ENCODE peak calls at places on chromosomes 2 and 18, in eight cellular contexts. One of them, this sample, is unnamed.
A peak's percentile ranks its signal among the peaks of the same experiment; 100 is the strongest.

GRCh38 chr2:117785740-117786139 is 28.8 kb upstream of the DDX18 start:
- DNase-seq in CD8-positive, alpha-beta memory T cell: peak; percentile 33
- DNase-seq in colonic mucosa: peak; percentile 41
- DNase-seq in breast epithelium: no peak
- DNase-seq in DND-41: peak; percentile 45
- DNase-seq in uterus: no peak
- DNase-seq in tibial artery: no peak
- DNase-seq in psoas muscle: no peak
- DNase-seq in this sample: peak; percentile 0

GRCh38 chr2:64393611-64394010 is 60.4 kb upstream of the LGALSL start:
- DNase-seq in CD8-positive, alpha-beta memory T cell: no peak
- DNase-seq in breast epithelium: no peak
- DNase-seq in colonic mucosa: peak; percentile 7
- DNase-seq in uterus: no peak
- DNase-seq in DND-41: no peak
- DNase-seq in psoas muscle: no peak
- DNase-seq in tibial artery: no peak
- DNase-seq in this sample: no peak

GRCh38 chr2:232981356-232981755 is 31.7 kb downstream of the NGEF start:
- DNase-seq in DND-41: no peak
- DNase-seq in breast epithelium: peak; percentile 68
- DNase-seq in psoas muscle: no peak
- DNase-seq in tibial artery: no peak
- DNase-seq in colonic mucosa: peak; percentile 90
- DNase-seq in CD8-positive, alpha-beta memory T cell: no peak
- DNase-seq in uterus: no peak
- DNase-seq in this sample: no peak

GRCh38 chr2:165202230-165202629 is 1.6 kb downstream of the SCN3A start:
- DNase-seq in tibial artery: no peak
- DNase-seq in DND-41: no peak
- DNase-seq in psoas muscle: no peak
- DNase-seq in CD8-positive, alpha-beta memory T cell: no peak
- DNase-seq in colonic mucosa: no peak
- DNase-seq in breast epithelium: no peak
- DNase-seq in uterus: no peak
- DNase-seq in this sample: no peak

GRCh38 chr2:224359569-224359968 is 42.3 kb downstream of the FAM124B start:
- DNase-seq in psoas muscle: no peak
- DNase-seq in colonic mucosa: no peak
- DNase-seq in tibial artery: no peak
- DNase-seq in DND-41: peak; percentile 24
- DNase-seq in CD8-positive, alpha-beta memory T cell: no peak
- DNase-seq in breast epithelium: no peak
- DNase-seq in uterus: no peak
- DNase-seq in this sample: no peak

GRCh38 chr2:186607660-186608324 is 17.9 kb downstream of the ITGAV start:
- DNase-seq in breast epithelium: no peak
- DNase-seq in tibial artery: no peak
- DNase-seq in uterus: no peak
- DNase-seq in DND-41: no peak
- DNase-seq in psoas muscle: no peak
- DNase-seq in colonic mucosa: no peak
- DNase-seq in CD8-positive, alpha-beta memory T cell: no peak
- DNase-seq in this sample: no peak

GRCh38 chr2:236643480-236643879 is 73.9 kb downstream of the ACKR3 start:
- DNase-seq in uterus: no peak
- DNase-seq in colonic mucosa: no peak
- DNase-seq in tibial artery: peak; percentile 17
- DNase-seq in CD8-positive, alpha-beta memory T cell: no peak
- DNase-seq in breast epithelium: no peak
- DNase-seq in DND-41: no peak
- DNase-seq in psoas muscle: no peak
- DNase-seq in this sample: no peak

GRCh38 chr2:43303120-43303519 is 76.7 kb upstream of the ZFP36L2 start:
- DNase-seq in colonic mucosa: no peak
- DNase-seq in breast epithelium: no peak
- DNase-seq in CD8-positive, alpha-beta memory T cell: no peak
- DNase-seq in tibial artery: no peak
- DNase-seq in psoas muscle: no peak
- DNase-seq in DND-41: no peak
- DNase-seq in uterus: no peak
- DNase-seq in this sample: no peak

GRCh38 chr2:240569523-240569997 is 1.3 kb downstream of the RNPEPL1 start:
- DNase-seq in psoas muscle: peak; percentile 44
- DNase-seq in DND-41: peak; percentile 44
- DNase-seq in CD8-positive, alpha-beta memory T cell: no peak
- DNase-seq in tibial artery: peak; percentile 18
- DNase-seq in uterus: peak; percentile 22
- DNase-seq in colonic mucosa: no peak
- DNase-seq in breast epithelium: no peak
- DNase-seq in this sample: no peak

GRCh38 chr2:65466551-65466950 is 34.2 kb upstream of the SPRED2 start:
- DNase-seq in CD8-positive, alpha-beta memory T cell: no peak
- DNase-seq in DND-41: no peak
- DNase-seq in psoas muscle: no peak
- DNase-seq in colonic mucosa: no peak
- DNase-seq in tibial artery: no peak
- DNase-seq in uterus: no peak
- DNase-seq in breast epithelium: no peak
- DNase-seq in this sample: no peak

GRCh38 chr18:77702686-77703085 is 453.0 kb downstream of the GALR1 start:
- DNase-seq in psoas muscle: no peak
- DNase-seq in tibial artery: no peak
- DNase-seq in DND-41: peak; percentile 53
- DNase-seq in CD8-positive, alpha-beta memory T cell: no peak
- DNase-seq in uterus: peak; percentile 21
- DNase-seq in breast epithelium: no peak
- DNase-seq in colonic mucosa: no peak
- DNase-seq in this sample: no peak

GRCh38 chr2:178101321-178102079 is 10.7 kb upstream of the RBM45 start:
- DNase-seq in psoas muscle: no peak
- DNase-seq in breast epithelium: no peak
- DNase-seq in colonic mucosa: no peak
- DNase-seq in uterus: no peak
- DNase-seq in CD8-positive, alpha-beta memory T cell: no peak
- DNase-seq in tibial artery: no peak
- DNase-seq in DND-41: no peak
- DNase-seq in this sample: no peak

GRCh38 chr2:99878951-99879350 is 263.4 kb downstream of the AFF3 start:
- DNase-seq in uterus: no peak
- DNase-seq in CD8-positive, alpha-beta memory T cell: no peak
- DNase-seq in psoas muscle: no peak
- DNase-seq in DND-41: no peak
- DNase-seq in breast epithelium: no peak
- DNase-seq in colonic mucosa: no peak
- DNase-seq in tibial artery: no peak
- DNase-seq in this sample: no peak

GRCh38 chr18:48829443-48830149 is 121.2 kb downstream of the SMAD7 start:
- DNase-seq in colonic mucosa: no peak
- DNase-seq in CD8-positive, alpha-beta memory T cell: no peak
- DNase-seq in DND-41: no peak
- DNase-seq in uterus: peak; percentile 18
- DNase-seq in tibial artery: peak; percentile 57
- DNase-seq in psoas muscle: peak; percentile 33
- DNase-seq in breast epithelium: peak; percentile 31
- DNase-seq in this sample: no peak

GRCh38 chr2:120899799-120900198 is 164.1 kb downstream of the GLI2 start:
- DNase-seq in psoas muscle: peak; percentile 27
- DNase-seq in tibial artery: no peak
- DNase-seq in CD8-positive, alpha-beta memory T cell: no peak
- DNase-seq in uterus: no peak
- DNase-seq in DND-41: no peak
- DNase-seq in colonic mucosa: no peak
- DNase-seq in breast epithelium: no peak
- DNase-seq in this sample: no peak

GRCh38 chr2:111667001-111667400 is 217.0 kb downstream of the ANAPC1 start:
- DNase-seq in DND-41: peak; percentile 1
- DNase-seq in psoas muscle: no peak
- DNase-seq in colonic mucosa: peak; percentile 4
- DNase-seq in breast epithelium: no peak
- DNase-seq in tibial artery: no peak
- DNase-seq in CD8-positive, alpha-beta memory T cell: no peak
- DNase-seq in uterus: no peak
- DNase-seq in this sample: no peak

GRCh38 chr2:41726364-41726763 is 321.5 kb upstream of the PKDCC start:
- DNase-seq in uterus: no peak
- DNase-seq in breast epithelium: no peak
- DNase-seq in psoas muscle: no peak
- DNase-seq in tibial artery: no peak
- DNase-seq in DND-41: no peak
- DNase-seq in CD8-positive, alpha-beta memory T cell: no peak
- DNase-seq in colonic mucosa: no peak
- DNase-seq in this sample: no peak

GRCh38 chr2:217795706-217796465 is 206.9 kb downstream of the TNS1 start:
- DNase-seq in uterus: no peak
- DNase-seq in tibial artery: no peak
- DNase-seq in CD8-positive, alpha-beta memory T cell: no peak
- DNase-seq in psoas muscle: no peak
- DNase-seq in breast epithelium: no peak
- DNase-seq in colonic mucosa: peak; percentile 11
- DNase-seq in DND-41: no peak
- DNase-seq in this sample: no peak

GRCh38 chr2:233373316-233373715 is 19.0 kb downstream of the DGKD start:
- DNase-seq in DND-41: no peak
- DNase-seq in breast epithelium: no peak
- DNase-seq in tibial artery: no peak
- DNase-seq in psoas muscle: no peak
- DNase-seq in CD8-positive, alpha-beta memory T cell: no peak
- DNase-seq in colonic mucosa: no peak
- DNase-seq in uterus: no peak
- DNase-seq in this sample: no peak

GRCh38 chr2:51710222-51710621 is 678.3 kb upstream of the NRXN1 start:
- DNase-seq in colonic mucosa: peak; percentile 23
- DNase-seq in DND-41: no peak
- DNase-seq in breast epithelium: no peak
- DNase-seq in tibial artery: no peak
- DNase-seq in CD8-positive, alpha-beta memory T cell: no peak
- DNase-seq in uterus: no peak
- DNase-seq in psoas muscle: no peak
- DNase-seq in this sample: no peak

GRCh38 chr2:234593636-234594035 is 96.8 kb upstream of the ARL4C start:
- DNase-seq in DND-41: no peak
- DNase-seq in breast epithelium: no peak
- DNase-seq in CD8-positive, alpha-beta memory T cell: no peak
- DNase-seq in uterus: no peak
- DNase-seq in tibial artery: no peak
- DNase-seq in psoas muscle: no peak
- DNase-seq in colonic mucosa: no peak
- DNase-seq in this sample: no peak

GRCh38 chr2:152519581-152519952 is 184.6 kb downstream of the FMNL2 start:
- DNase-seq in CD8-positive, alpha-beta memory T cell: no peak
- DNase-seq in DND-41: no peak
- DNase-seq in colonic mucosa: no peak
- DNase-seq in psoas muscle: no peak
- DNase-seq in uterus: no peak
- DNase-seq in breast epithelium: no peak
- DNase-seq in tibial artery: no peak
- DNase-seq in this sample: no peak
- H3K4me3 ChIP-seq in CD8-positive, alpha-beta memory T cell: no peak overlapping the region
- H3K4me3 ChIP-seq in DND-41: no peak overlapping the region
- H3K4me3 ChIP-seq in colonic mucosa: no peak overlapping the region
- H3K4me3 ChIP-seq in psoas muscle: no peak overlapping the region
- H3K4me3 ChIP-seq in uterus: no peak overlapping the region
- H3K4me3 ChIP-seq in breast epithelium: no peak overlapping the region
- H3K4me3 ChIP-seq in tibial artery: no peak overlapping the region
- H3K4me3 ChIP-seq in this sample: no peak overlapping the region

DNA sequence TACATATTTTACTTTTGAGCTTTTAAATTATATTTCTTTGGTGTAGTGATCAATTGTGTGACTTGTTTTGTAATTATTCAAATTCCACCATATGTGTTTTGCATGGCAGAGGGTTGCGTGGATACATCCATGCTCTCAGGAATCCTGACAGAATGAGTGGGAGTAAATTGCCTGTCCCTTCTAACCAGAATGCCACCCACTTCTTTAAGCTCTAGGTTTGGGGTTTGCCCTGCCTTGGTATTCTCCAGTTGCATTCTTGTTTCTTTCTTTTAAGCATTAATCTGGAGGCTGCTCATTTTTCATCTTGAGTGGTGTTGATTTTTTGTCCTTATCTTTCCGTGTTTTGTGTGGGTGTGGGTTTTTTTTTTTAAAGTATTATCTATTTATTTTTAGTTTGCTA is 360.0 kb downstream of the PTPRM start:
- DNase-seq in uterus: no peak
- DNase-seq in psoas muscle: no peak
- DNase-seq in CD8-positive, alpha-beta memory T cell: no peak
- DNase-seq in breast epithelium: no peak
- DNase-seq in tibial artery: no peak
- DNase-seq in colonic mucosa: no peak
- DNase-seq in DND-41: no peak
- DNase-seq in this sample: no peak
- H3K27ac ChIP-seq in uterus: no peak overlapping the region
- H3K27ac ChIP-seq in psoas muscle: no peak overlapping the region
- H3K27ac ChIP-seq in CD8-positive, alpha-beta memory T cell: no peak overlapping the region
- H3K27ac ChIP-seq in breast epithelium: no peak overlapping the region
- H3K27ac ChIP-seq in tibial artery: no peak overlapping the region
- H3K27ac ChIP-seq in colonic mucosa: no peak overlapping the region
- H3K27ac ChIP-seq in DND-41: no peak overlapping the region
- H3K27ac ChIP-seq in this sample: no peak overlapping the region

GRCh38 chr2:27952070-27952469 is 61.5 kb downstream of the BABAM2 start:
- DNase-seq in DND-41: no peak
- DNase-seq in tibial artery: no peak
- DNase-seq in colonic mucosa: no peak
- DNase-seq in psoas muscle: no peak
- DNase-seq in CD8-positive, alpha-beta memory T cell: no peak
- DNase-seq in breast epithelium: no peak
- DNase-seq in uterus: no peak
- DNase-seq in this sample: no peak
- H3K4me1 ChIP-seq in DND-41: peaks cover 65% of the 10 kb centered on the region
- H3K4me1 ChIP-seq in tibial artery: no peaks in the 10 kb centered on the region
- H3K4me1 ChIP-seq in colonic mucosa: peaks cover 6% of the 10 kb centered on the region
- H3K4me1 ChIP-seq in psoas muscle: peaks cover 39% of the 10 kb centered on the region
- H3K4me1 ChIP-seq in CD8-positive, alpha-beta memory T cell: peaks cover 24% of the 10 kb centered on the region
- H3K4me1 ChIP-seq in breast epithelium: no peaks in the 10 kb centered on the region
- H3K4me1 ChIP-seq in uterus: peaks cover 4% of the 10 kb centered on the region
- H3K4me1 ChIP-seq in this sample: peaks cover 16% of the 10 kb centered on the region

GRCh38 chr2:32947076-32947483 is 327 bp downstream of the LTBP1 start:
- DNase-seq in tibial artery: no peak
- DNase-seq in breast epithelium: no peak
- DNase-seq in CD8-positive, alpha-beta memory T cell: no peak
- DNase-seq in colonic mucosa: no peak
- DNase-seq in psoas muscle: peak; percentile 53
- DNase-seq in uterus: peak; percentile 26
- DNase-seq in DND-41: no peak
- DNase-seq in this sample: no peak

GRCh38 chr2:32945286-32945685 is 1.5 kb upstream of the LTBP1 start:
- DNase-seq in DND-41: no peak
- DNase-seq in colonic mucosa: no peak
- DNase-seq in breast epithelium: no peak
- DNase-seq in tibial artery: no peak
- DNase-seq in CD8-positive, alpha-beta memory T cell: no peak
- DNase-seq in uterus: no peak
- DNase-seq in psoas muscle: no peak
- DNase-seq in this sample: no peak

GRCh38 chr2:32947484-32948143 is 861 bp downstream of the LTBP1 start:
- DNase-seq in colonic mucosa: peak; percentile 59
- DNase-seq in uterus: peak; percentile 31
- DNase-seq in CD8-positive, alpha-beta memory T cell: no peak
- DNase-seq in breast epithelium: no peak
- DNase-seq in DND-41: peak; percentile 39
- DNase-seq in psoas muscle: peak; percentile 61
- DNase-seq in tibial artery: no peak
- DNase-seq in this sample: no peak

GRCh38 chr2:32946314-32947075 is at the start of gene LTBP1:
- DNase-seq in psoas muscle: peak; percentile 85
- DNase-seq in DND-41: peak; percentile 55
- DNase-seq in breast epithelium: peak; percentile 59
- DNase-seq in tibial artery: peak; percentile 51
- DNase-seq in colonic mucosa: peak; percentile 84
- DNase-seq in uterus: peak; percentile 74
- DNase-seq in CD8-positive, alpha-beta memory T cell: peak; percentile 3
- DNase-seq in this sample: peak; percentile 2

GRCh38 chr2:32948266-32948665 is 1.5 kb downstream of the LTBP1 start:
- DNase-seq in colonic mucosa: no peak
- DNase-seq in psoas muscle: no peak
- DNase-seq in DND-41: no peak
- DNase-seq in tibial artery: no peak
- DNase-seq in uterus: no peak
- DNase-seq in breast epithelium: no peak
- DNase-seq in CD8-positive, alpha-beta memory T cell: no peak
- DNase-seq in this sample: no peak
- H3K4me3 ChIP-seq in colonic mucosa: no peak overlapping the region
- H3K4me3 ChIP-seq in psoas muscle: peak overlapping the region; percentile 91
- H3K4me3 ChIP-seq in DND-41: peak overlapping the region; percentile 63
- H3K4me3 ChIP-seq in tibial artery: peak overlapping the region; percentile 82
- H3K4me3 ChIP-seq in uterus: peak overlapping the region; percentile 46
- H3K4me3 ChIP-seq in breast epithelium: peak overlapping the region; percentile 92
- H3K4me3 ChIP-seq in CD8-positive, alpha-beta memory T cell: no peak overlapping the region
- H3K4me3 ChIP-seq in this sample: peak overlapping the region; percentile 92

This sample was measured in esophagus squamous epithelium.